ENCODE peak calls at places on chromosomes 6 and 20, in six cellular contexts. Y is IMR-90; P is stimulated activated effector memory CD8-positive, alpha-beta T cell treated with anti-CD3 and anti-CD28 coated beads, Interleukin-12 subunit alpha, Interleukin-12 subunit beta, amount 100 ng/mL, for 72 hours; Z is activated naive CD8-positive, alpha-beta T cell treated with anti-CD3 and anti-CD28 coated beads, Interleukin-2, amount 10 ng/mL, durations not matched to agents 7 days and 5 days; V is activated B cell treated with CpG ODN at 0.5 μM for 24 hours; G is activated T-cell treated with anti-CD3 and anti-CD28 coated beads, Interleukin-2, amount 50 U/mL, for 4 hours. J is an unnamed sample.

GRCh38 chr6:163296835-163297519 is 117.5 kb upstream of the QKI start:
- ATAC-seq in V (no peak), Y (no peak), G (no peak), P (no peak), Z (no peak), J (no peak)

GRCh38 chr6:125611573-125612399 is 137.6 kb upstream of the HEY2 start:
- ATAC-seq in V (no peak), P (no peak), Y (no peak), G (no peak), Z (no peak), J (no peak)

GRCh38 chr6:86459978-86460377 is 477.4 kb upstream of the HTR1E start:
- ATAC-seq in Z (no peak), G (no peak), V (no peak), P (no peak), Y (no peak), J (no peak)

GRCh38 chr6:151699719-151700118 is 107.8 kb upstream of the ESR1 start:
- ATAC-seq in Y (no peak), Z (no peak), G (no peak), P (no peak), V (no peak), J (no peak)

GRCh38 chr6:43733471-43734293 is 36.3 kb upstream of the VEGFA start:
- ATAC-seq in V (peak), G (peak), Y (no peak), Z (peak), P (peak), J (peak)

GRCh38 chr20:47710665-47711045 is 74.6 kb downstream of the SULF2 start:
- ATAC-seq in P (no peak), G (no peak), Y (no peak), V (no peak), Z (no peak), J (no peak)

GRCh38 chr20:7608246-7608645 is 332.0 kb downstream of the HAO1 start:
- ATAC-seq in P (no peak), Y (no peak), Z (no peak), G (no peak), V (no peak), J (no peak)

GRCh38 chr6:137161975-137162374 is 11.5 kb downstream of the IL22RA2 start:
- ATAC-seq in G (no peak), P (no peak), V (no peak), Y (no peak), Z (no peak), J (no peak)

GRCh38 chr6:153092082-153093013 is 38.7 kb downstream of the RGS17 start:
- ATAC-seq in Z (no peak), Y (peak), G (peak), P (peak), V (no peak), J (peak)

GRCh38 chr20:46312075-46312944 is 4.0 kb upstream of the CDH22 start:
- ATAC-seq in Z (no peak), Y (no peak), G (no peak), P (no peak), V (no peak), J (no peak)

GRCh38 chr6:151288711-151289398 is 49.1 kb downstream of the AKAP12 start:
- ATAC-seq in Z (peak), P (peak), G (peak), Y (no peak), V (no peak), J (peak)

GRCh38 chr6:22583230-22583629 is 13.9 kb downstream of the HDGFL1 start:
- ATAC-seq in G (no peak), P (no peak), Y (no peak), V (no peak), Z (no peak), J (no peak)

GRCh38 chr20:48761023-48761785 is 66.6 kb downstream of the PREX1 start:
- ATAC-seq in Y (no peak), Z (peak), P (peak), G (no peak), V (peak), J (no peak)

GRCh38 chr20:55069951-55070350 is 594.6 kb downstream of the DOK5 start:
- ATAC-seq in V (no peak), Z (no peak), G (no peak), P (no peak), Y (no peak), J (no peak)

GRCh38 chr6:19470333-19470732 is 366.8 kb upstream of the ID4 start:
- ATAC-seq in Y (no peak), P (no peak), V (no peak), Z (no peak), G (no peak), J (no peak)

GRCh38 chr20:53736122-53736756 is 142.6 kb upstream of the ZNF217 start:
- ATAC-seq in P (no peak), G (no peak), V (no peak), Y (no peak), Z (no peak), J (no peak)

GRCh38 chr6:36514554-36515456 is 32.5 kb downstream of the STK38 start:
- ATAC-seq in P (peak), V (no peak), G (no peak), Z (no peak), Y (no peak), J (no peak)

GRCh38 chr6:124487778-124488431 is 474.3 kb upstream of the RNF217 start:
- ATAC-seq in Z (no peak), G (no peak), Y (no peak), V (no peak), P (no peak), J (no peak)

GRCh38 chr20:54129350-54129749 is 44.4 kb downstream of the CYP24A1 start:
- ATAC-seq in P (no peak), Z (no peak), G (no peak), V (no peak), Y (no peak), J (no peak)

GRCh38 chr6:162468326-162468725 is 259.2 kb downstream of the PRKN start:
- ATAC-seq in Z (no peak), V (no peak), P (no peak), G (no peak), Y (no peak), J (no peak)

GRCh38 chr6:45535933-45536332 is 158.2 kb upstream of the SUPT3H start:
- ATAC-seq in G (no peak), V (no peak), P (no peak), Z (no peak), Y (no peak), J (no peak)

GRCh38 chr6:140711019-140711613 is 1336.7 kb upstream of the CITED2 start:
- ATAC-seq in G (no peak), V (peak), P (peak), Y (no peak), Z (peak), J (peak)

GRCh38 chr6:150928882-150929281 is 63.4 kb downstream of the MTHFD1L start:
- ATAC-seq in P (no peak), Y (no peak), V (no peak), G (no peak), Z (no peak), J (no peak)

GRCh38 chr6:100317031-100317430 is 147.7 kb downstream of the SIM1 start:
- ATAC-seq in Y (no peak), V (no peak), G (no peak), P (no peak), Z (no peak), J (no peak)

GRCh38 chr6:33742837-33743236 is 3.9 kb downstream of the IP6K3 start:
- ATAC-seq in P (no peak), G (no peak), Y (no peak), V (no peak), Z (no peak), J (no peak)

GRCh38 chr6:166236586-166236985 is 68.9 kb upstream of the TBXT start:
- ATAC-seq in G (no peak), Z (no peak), P (no peak), Y (no peak), V (no peak), J (no peak)

GRCh38 chr6:16473184-16473907 is 235.0 kb downstream of the GMPR start:
- ATAC-seq in Z (no peak), P (peak), Y (no peak), G (no peak), V (peak), J (peak)

GRCh38 chr6:16684195-16684689 is 77.0 kb downstream of the ATXN1 start:
- ATAC-seq in V (peak), Y (no peak), P (no peak), Z (no peak), G (no peak), J (no peak)

GRCh38 chr6:514396-514973 is 122.9 kb downstream of the IRF4 start:
- ATAC-seq in P (no peak), G (peak), Z (no peak), V (no peak), Y (no peak), J (peak)

GRCh38 chr6:39100358-39100757 is 14.6 kb downstream of the SAYSD1 start:
- ATAC-seq in V (no peak), P (peak), Y (no peak), G (peak), Z (peak), J (no peak)

GRCh38 chr20:41365785-41366545 is 653 bp downstream of the EMILIN3 start:
- ATAC-seq in Y (peak), Z (peak), P (no peak), V (no peak), G (peak), J (no peak)

GRCh38 chr6:166436195-166437139 is 53.7 kb upstream of the MPC1 start:
- ATAC-seq in G (no peak), V (no peak), Z (no peak), Y (no peak), P (no peak), J (no peak)

GRCh38 chr6:89921691-89922090 is 27.4 kb downstream of the GJA10 start:
- ATAC-seq in Y (no peak), P (no peak), V (no peak), Z (peak), G (peak), J (no peak)

GRCh38 chr6:30912746-30913520 is 1.1 kb upstream of the VARS2 start:
- ATAC-seq in Z (no peak), G (no peak), V (no peak), P (no peak), Y (no peak), J (no peak)

GRCh38 chr20:9889270-9889981 is 50.5 kb upstream of the PAK5 start:
- ATAC-seq in G (no peak), Z (no peak), Y (no peak), V (no peak), P (no peak), J (no peak)

J was measured in activated T-helper 17 cell treated with anti-CD3 and anti-CD28 coated beads, Interleukin-2, amount 50 U/mL, for 72 hours.